ENCODE peak calls at places on chromosomes 6 and 20, in six cellular contexts. One of them, this sample, is unnamed.

GRCh38 chr20:4434681-4435080 is 287.0 kb upstream of the PRND start:
- DNase-seq in AG04450: no peak
- DNase-seq in neuronal stem cell: no peak
- DNase-seq in MM.1S: no peak
- DNase-seq in cardiac fibroblast: no peak
- DNase-seq in AG09309: no peak
- DNase-seq in this sample: no peak

GRCh38 chr6:42522021-42522420 is 41.8 kb upstream of the UBR2 start:
- DNase-seq in cardiac fibroblast: no peak
- DNase-seq in AG04450: no peak
- DNase-seq in AG09309: no peak
- DNase-seq in MM.1S: no peak
- DNase-seq in neuronal stem cell: no peak
- DNase-seq in this sample: no peak

GRCh38 chr20:13101701-13102100 is 92.9 kb downstream of the SPTLC3 start:
- DNase-seq in AG04450: no peak
- DNase-seq in neuronal stem cell: no peak
- DNase-seq in cardiac fibroblast: peak; percentile 42
- DNase-seq in MM.1S: no peak
- DNase-seq in AG09309: no peak
- DNase-seq in this sample: no peak

GRCh38 chr6:125358898-125359297 is 57.1 kb upstream of the HDDC2 start:
- DNase-seq in cardiac fibroblast: no peak
- DNase-seq in MM.1S: no peak
- DNase-seq in neuronal stem cell: no peak
- DNase-seq in AG04450: no peak
- DNase-seq in AG09309: no peak
- DNase-seq in this sample: no peak

GRCh38 chr6:54810182-54810581 is 36.4 kb upstream of the FAM83B start:
- DNase-seq in cardiac fibroblast: no peak
- DNase-seq in AG04450: no peak
- DNase-seq in AG09309: no peak
- DNase-seq in MM.1S: no peak
- DNase-seq in neuronal stem cell: no peak
- DNase-seq in this sample: no peak

GRCh38 chr6:157236040-157236725 is 87.1 kb downstream of the TMEM242 start:
- DNase-seq in AG09309: no peak
- DNase-seq in neuronal stem cell: no peak
- DNase-seq in MM.1S: no peak
- DNase-seq in cardiac fibroblast: no peak
- DNase-seq in AG04450: no peak
- DNase-seq in this sample: no peak

GRCh38 chr6:19865178-19865577 is 28.0 kb downstream of the ID4 start:
- DNase-seq in MM.1S: no peak
- DNase-seq in cardiac fibroblast: no peak
- DNase-seq in AG09309: no peak
- DNase-seq in AG04450: no peak
- DNase-seq in neuronal stem cell: no peak
- DNase-seq in this sample: no peak

GRCh38 chr20:44166008-44166407 is 21.0 kb downstream of the JPH2 start:
- DNase-seq in MM.1S: no peak
- DNase-seq in cardiac fibroblast: peak; percentile 81
- DNase-seq in AG09309: no peak
- DNase-seq in neuronal stem cell: no peak
- DNase-seq in AG04450: no peak
- DNase-seq in this sample: no peak

GRCh38 chr20:63014710-63015109 is 7.9 kb upstream of the BHLHE23 start:
- DNase-seq in neuronal stem cell: peak; percentile 77
- DNase-seq in cardiac fibroblast: no peak
- DNase-seq in AG04450: no peak
- DNase-seq in MM.1S: no peak
- DNase-seq in AG09309: no peak
- DNase-seq in this sample: peak; percentile 57

GRCh38 chr20:44273231-44274215 is 26.4 kb downstream of the GDAP1L1 start:
- DNase-seq in neuronal stem cell: no peak
- DNase-seq in AG09309: no peak
- DNase-seq in cardiac fibroblast: no peak
- DNase-seq in AG04450: no peak
- DNase-seq in MM.1S: no peak
- DNase-seq in this sample: peak; percentile 37

GRCh38 chr20:36065427-36065998 is 89.0 kb upstream of the EPB41L1 start:
- DNase-seq in neuronal stem cell: no peak
- DNase-seq in AG04450: no peak
- DNase-seq in cardiac fibroblast: no peak
- DNase-seq in AG09309: no peak
- DNase-seq in MM.1S: no peak
- DNase-seq in this sample: no peak
- H3K4me3 ChIP-seq in neuronal stem cell: peak overlapping the region; percentile 86
- H3K4me3 ChIP-seq in AG04450: no peak overlapping the region
- H3K4me3 ChIP-seq in cardiac fibroblast: peak overlapping the region; percentile 36
- H3K4me3 ChIP-seq in AG09309: no peak overlapping the region
- H3K4me3 ChIP-seq in MM.1S: peak overlapping the region; percentile 84
- H3K4me3 ChIP-seq in this sample: no peak overlapping the region

GRCh38 chr6:31730631-31731086 is 1.6 kb upstream of the DDAH2 start:
- DNase-seq in cardiac fibroblast: no peak
- DNase-seq in AG04450: no peak
- DNase-seq in MM.1S: no peak
- DNase-seq in AG09309: no peak
- DNase-seq in neuronal stem cell: no peak
- DNase-seq in this sample: no peak
- H3K4me3 ChIP-seq in cardiac fibroblast: no peak overlapping the region
- H3K4me3 ChIP-seq in AG04450: no peak overlapping the region
- H3K4me3 ChIP-seq in MM.1S: no peak overlapping the region
- H3K4me3 ChIP-seq in AG09309: peak overlapping the region; percentile 83
- H3K4me3 ChIP-seq in neuronal stem cell: no peak overlapping the region
- H3K4me3 ChIP-seq in this sample: no peak overlapping the region

GRCh38 chr6:41371992-41372525 is 36.7 kb downstream of the NCR2 start:
- DNase-seq in AG04450: no peak
- DNase-seq in cardiac fibroblast: peak; percentile 22
- DNase-seq in neuronal stem cell: no peak
- DNase-seq in MM.1S: no peak
- DNase-seq in AG09309: no peak
- DNase-seq in this sample: no peak
- H3K4me3 ChIP-seq in AG04450: peak overlapping the region; percentile 25
- H3K4me3 ChIP-seq in cardiac fibroblast: peak overlapping the region; percentile 11
- H3K4me3 ChIP-seq in neuronal stem cell: peak overlapping the region; percentile 27
- H3K4me3 ChIP-seq in MM.1S: no peak overlapping the region
- H3K4me3 ChIP-seq in AG09309: peak overlapping the region; percentile 15
- H3K4me3 ChIP-seq in this sample: no peak overlapping the region

GRCh38 chr6:114435985-114436384 is 93.2 kb upstream of the HS3ST5 start:
- DNase-seq in MM.1S: no peak
- DNase-seq in neuronal stem cell: no peak
- DNase-seq in AG04450: no peak
- DNase-seq in cardiac fibroblast: no peak
- DNase-seq in AG09309: no peak
- DNase-seq in this sample: no peak
- H3K4me3 ChIP-seq in MM.1S: no peak overlapping the region
- H3K4me3 ChIP-seq in neuronal stem cell: no peak overlapping the region
- H3K4me3 ChIP-seq in AG04450: no peak overlapping the region
- H3K4me3 ChIP-seq in cardiac fibroblast: no peak overlapping the region
- H3K4me3 ChIP-seq in AG09309: no peak overlapping the region
- H3K4me3 ChIP-seq in this sample: no peak overlapping the region

GRCh38 chr6:11556308-11556707 is 18.8 kb downstream of the TMEM170B start:
- DNase-seq in AG04450: no peak
- DNase-seq in neuronal stem cell: peak; percentile 31
- DNase-seq in cardiac fibroblast: no peak
- DNase-seq in MM.1S: no peak
- DNase-seq in AG09309: no peak
- DNase-seq in this sample: no peak
- H3K4me3 ChIP-seq in AG04450: no peak overlapping the region
- H3K4me3 ChIP-seq in neuronal stem cell: no peak overlapping the region
- H3K4me3 ChIP-seq in cardiac fibroblast: no peak overlapping the region
- H3K4me3 ChIP-seq in MM.1S: no peak overlapping the region
- H3K4me3 ChIP-seq in AG09309: no peak overlapping the region
- H3K4me3 ChIP-seq in this sample: no peak overlapping the region

DNA sequence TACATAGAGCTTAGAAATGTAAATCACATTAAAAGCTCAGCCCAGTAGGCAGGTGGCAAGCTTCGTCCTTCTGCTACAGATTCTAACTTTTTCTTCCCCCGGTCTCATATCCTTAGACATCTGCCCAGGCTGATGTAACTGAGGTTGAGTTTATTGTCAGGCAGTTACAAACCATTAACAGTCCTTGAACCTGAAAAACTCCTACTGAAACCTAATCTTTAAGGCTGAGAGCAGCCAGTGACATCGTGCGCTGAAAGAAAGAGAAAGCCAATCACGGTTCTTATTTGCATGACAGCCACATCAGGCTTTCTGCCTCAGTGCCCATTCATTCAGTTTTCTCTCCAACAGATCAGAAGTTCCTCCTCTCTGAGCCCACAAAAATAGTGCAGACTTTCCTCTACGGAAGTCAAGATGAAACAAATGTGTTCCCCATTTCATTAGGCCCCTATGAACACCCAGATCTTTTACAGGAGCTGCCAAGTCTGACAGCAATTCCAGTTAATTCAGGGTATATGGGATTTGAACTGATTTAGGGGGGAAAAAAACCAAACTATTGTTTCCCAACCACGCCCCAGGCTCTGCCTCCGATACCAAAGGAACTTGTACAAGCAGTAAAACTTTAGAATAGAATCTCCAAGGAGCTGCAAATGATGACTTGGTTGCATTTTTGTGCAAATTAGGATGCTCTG is at the start of gene NHSL1:
- DNase-seq in neuronal stem cell: peak; percentile 54
- DNase-seq in AG04450: no peak
- DNase-seq in cardiac fibroblast: no peak
- DNase-seq in AG09309: no peak
- DNase-seq in MM.1S: no peak
- DNase-seq in this sample: peak; percentile 58
- H3K4me3 ChIP-seq in neuronal stem cell: no peak within 1 kb of the TSS
- H3K4me3 ChIP-seq in AG04450: no peak within 1 kb of the TSS
- H3K4me3 ChIP-seq in cardiac fibroblast: no peak within 1 kb of the TSS
- H3K4me3 ChIP-seq in AG09309: no peak within 1 kb of the TSS
- H3K4me3 ChIP-seq in MM.1S: no peak within 1 kb of the TSS
- H3K4me3 ChIP-seq in this sample: no peak within 1 kb of the TSS

GRCh38 chr6:13013681-13014550 is 297.3 kb downstream of the PHACTR1 start:
- DNase-seq in cardiac fibroblast: peak; percentile 20
- DNase-seq in MM.1S: no peak
- DNase-seq in neuronal stem cell: no peak
- DNase-seq in AG04450: no peak
- DNase-seq in AG09309: no peak
- DNase-seq in this sample: no peak
- H3K4me3 ChIP-seq in cardiac fibroblast: peak overlapping the region; percentile 45
- H3K4me3 ChIP-seq in MM.1S: peak overlapping the region; percentile 45
- H3K4me3 ChIP-seq in neuronal stem cell: peak overlapping the region; percentile 72
- H3K4me3 ChIP-seq in AG04450: no peak overlapping the region
- H3K4me3 ChIP-seq in AG09309: peak overlapping the region; percentile 37
- H3K4me3 ChIP-seq in this sample: no peak overlapping the region

This sample was measured in GM12865.